ENCODE peak calls at places on chromosomes 4 and X, in five cellular contexts. F, S, L, R and G are unnamed samples.

GRCh38 chr4:61992351-61992750 is 792.2 kb downstream of the ADGRL3 start:
- DNase-seq in F (no peak), S (no peak), L (no peak), R (no peak), G (peak; percentile 5)

GRCh38 chrX:63784902-63785692 is at the start of gene ARHGEF9:
- DNase-seq in F (peak; percentile 22), S (peak; percentile 46), L (no peak), R (no peak), G (peak; percentile 79)

GRCh38 chr4:102586644-102587021 is 85.5 kb downstream of the NFKB1 start:
- DNase-seq in F (no peak), S (no peak), L (no peak), R (no peak), G (no peak)

GRCh38 chrX:38561951-38562719 is 793 bp downstream of the TSPAN7 start:
- DNase-seq in F (peak; percentile 31), S (peak; percentile 47), L (peak; percentile 41), R (peak; percentile 12), G (peak; percentile 19)

GRCh38 chr4:111678466-111678865 is 466.8 kb upstream of the FAM241A start:
- DNase-seq in F (no peak), S (no peak), L (no peak), R (peak; percentile 46), G (no peak)

GRCh38 chr4:21697583-21697982 is 251.0 kb downstream of the KCNIP4 start:
- DNase-seq in F (no peak), S (no peak), L (no peak), R (no peak), G (no peak)

GRCh38 chr4:149784018-149784417 is 31.6 kb downstream of the IQCM start:
- DNase-seq in F (no peak), S (no peak), L (no peak), R (peak; percentile 50), G (no peak)

GRCh38 chr4:181672751-181673150 is 570.5 kb upstream of the TENM3 start:
- DNase-seq in F (no peak), S (no peak), L (no peak), R (no peak), G (no peak)

GRCh38 chrX:134936542-134936941 is 54.2 kb upstream of the SMIM10 start:
- DNase-seq in F (no peak), S (no peak), L (no peak), R (no peak), G (no peak)

GRCh38 chrX:121036951-121037350 is 10.5 kb upstream of the GLUD2 start:
- DNase-seq in F (no peak), S (no peak), L (no peak), R (no peak), G (no peak)

GRCh38 chr4:160510925-160511324 is 1408.0 kb downstream of the RAPGEF2 start:
- DNase-seq in F (no peak), S (no peak), L (no peak), R (no peak), G (no peak)

GRCh38 chr4:189084671-189085070 is 856.0 kb upstream of the FRG1 start:
- DNase-seq in F (no peak), S (no peak), L (no peak), R (no peak), G (no peak)

GRCh38 chr4:82776925-82777542 is 21.6 kb downstream of the SCD5 start:
- DNase-seq in F (no peak), S (no peak), L (no peak), R (no peak), G (no peak)

GRCh38 chr4:43163101-43163792 is 270.7 kb downstream of the GRXCR1 start:
- DNase-seq in F (no peak), S (no peak), L (no peak), R (no peak), G (no peak)

GRCh38 chr4:55625835-55626234 is 10.3 kb downstream of the NMU start:
- DNase-seq in F (no peak), S (no peak), L (no peak), R (no peak), G (no peak)

GRCh38 chrX:105120460-105120859 is 100.0 kb downstream of the TEX13A start:
- DNase-seq in F (no peak), S (no peak), L (no peak), R (no peak), G (no peak)

GRCh38 chr4:37383579-37384229 is 139.2 kb downstream of the NWD2 start:
- DNase-seq in F (peak; percentile 25), S (no peak), L (no peak), R (peak; percentile 41), G (peak; percentile 33)

GRCh38 chr4:56320293-56320692 is 67.0 kb downstream of the AASDH start:
- DNase-seq in F (no peak), S (no peak), L (no peak), R (no peak), G (no peak)

GRCh38 chr4:6278801-6279197 is 9.1 kb downstream of the WFS1 start:
- DNase-seq in F (no peak), S (peak; percentile 76), L (no peak), R (no peak), G (no peak)

GRCh38 chrX:4268676-4269075 is 555.2 kb upstream of the PRKX start:
- DNase-seq in F (no peak), S (no peak), L (no peak), R (no peak), G (no peak)

GRCh38 chr4:7904942-7905341 is 34.7 kb downstream of the AFAP1 start:
- DNase-seq in F (no peak), S (no peak), L (no peak), R (peak; percentile 91), G (peak; percentile 32)

GRCh38 chr4:7906171-7906581 is 33.5 kb downstream of the AFAP1 start:
- DNase-seq in F (no peak), S (no peak), L (no peak), R (no peak), G (peak; percentile 34)

GRCh38 chr4:7904108-7904516 is 35.5 kb downstream of the AFAP1 start:
- DNase-seq in F (no peak), S (no peak), L (no peak), R (no peak), G (no peak)

GRCh38 chr4:7907142-7907541 is 32.5 kb downstream of the AFAP1 start:
- DNase-seq in F (no peak), S (no peak), L (no peak), R (no peak), G (no peak)

GRCh38 chr4:7905461-7905915 is 34.2 kb downstream of the AFAP1 start:
- DNase-seq in F (no peak), S (no peak), L (no peak), R (peak; percentile 40), G (peak; percentile 60)
- H3K27ac ChIP-seq in F (no peak overlapping the region), S (no peak overlapping the region), L (no peak overlapping the region), R (peak overlapping the region; percentile 76), G (peak overlapping the region; percentile 30)

DNA sequence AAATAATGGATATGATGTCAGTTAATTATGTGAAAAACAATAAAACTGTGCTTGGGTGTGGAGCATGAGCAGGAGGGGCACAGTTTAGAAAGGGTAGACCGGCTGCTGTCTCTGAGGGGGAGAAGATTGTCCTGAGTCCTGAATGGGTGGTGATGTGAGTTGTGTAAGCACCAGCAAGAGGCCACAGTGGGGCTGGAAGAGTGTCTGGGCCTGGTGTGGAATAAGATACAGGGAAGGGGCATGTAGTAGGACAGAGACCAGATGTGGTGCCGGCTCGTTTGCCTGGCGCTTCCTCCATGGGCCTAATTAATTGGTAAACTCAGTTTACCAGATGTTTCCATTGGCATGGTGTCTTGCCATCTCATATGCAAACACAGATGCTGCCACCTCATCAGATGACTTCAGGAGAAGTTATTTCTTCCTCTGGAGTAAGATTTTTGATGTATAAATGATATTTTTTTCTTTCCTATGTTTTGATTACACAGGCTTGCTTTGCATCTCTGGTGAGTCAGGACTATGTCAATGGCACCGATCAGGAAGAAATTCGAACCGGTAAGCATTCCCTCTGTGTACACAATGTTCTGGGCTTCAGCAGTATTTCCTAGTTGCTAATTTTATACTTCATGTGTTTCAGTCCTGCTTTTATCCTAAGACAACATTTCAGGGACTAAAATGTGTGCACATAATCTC is 5.1 kb downstream of the MED28 start:
- DNase-seq in F (no peak), S (no peak), L (no peak), R (no peak), G (no peak)
- H3K36me3 ChIP-seq in F (no peaks in the 10 kb centered on the region), S (no peaks in the 10 kb centered on the region), L (peaks cover 48% of the 10 kb centered on the region), R (peaks cover 60% of the 10 kb centered on the region), G (peaks cover 50% of the 10 kb centered on the region)

GRCh38 chr4:138399041-138399440 is 156.9 kb upstream of the SLC7A11 start:
- DNase-seq in F (no peak), S (no peak), L (no peak), R (no peak), G (no peak)

GRCh38 chr4:138400528-138400927 is 158.4 kb upstream of the SLC7A11 start:
- DNase-seq in F (no peak), S (no peak), L (no peak), R (no peak), G (no peak)

GRCh38 chr4:138392751-138393308 is 150.7 kb upstream of the SLC7A11 start:
- DNase-seq in F (no peak), S (no peak), L (no peak), R (no peak), G (no peak)

GRCh38 chr4:138401330-138401729 is 159.2 kb upstream of the SLC7A11 start:
- DNase-seq in F (peak; percentile 74), S (peak; percentile 53), L (no peak), R (no peak), G (peak; percentile 67)

GRCh38 chr4:138398297-138398696 is 156.1 kb upstream of the SLC7A11 start:
- DNase-seq in F (peak; percentile 75), S (no peak), L (no peak), R (no peak), G (no peak)
- H3K27me3 ChIP-seq in F (no peaks in the 10 kb centered on the region), S (no peaks in the 10 kb centered on the region), L (no peaks in the 10 kb centered on the region), R (no peaks in the 10 kb centered on the region), G (no peaks in the 10 kb centered on the region)

DNA sequence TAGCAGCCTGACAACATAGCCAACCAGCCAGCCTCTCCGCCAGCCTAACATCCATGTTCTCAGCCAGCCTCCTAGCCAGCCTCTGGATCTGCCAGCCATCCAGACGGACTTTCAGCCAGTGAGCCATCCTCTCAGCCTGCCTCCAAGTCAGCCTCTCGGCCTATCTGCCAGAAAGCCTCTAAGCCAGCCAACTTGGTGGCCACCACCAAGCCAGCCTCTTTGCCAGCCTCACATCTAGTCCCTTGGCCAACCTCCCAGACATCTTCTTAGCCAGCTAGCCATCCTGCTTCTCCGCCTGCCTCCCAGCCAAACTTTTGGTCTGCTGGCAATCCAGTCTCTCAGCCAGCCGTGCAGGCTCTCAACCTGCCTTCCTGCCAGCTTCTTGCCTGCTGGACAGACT is 16.4 kb upstream of the ARAP2 start:
- DNase-seq in F (no peak), S (no peak), L (no peak), R (no peak), G (no peak)
- H3K27ac ChIP-seq in F (no peak overlapping the region), S (no peak overlapping the region), L (no peak overlapping the region), R (no peak overlapping the region), G (no peak overlapping the region)

GRCh38 chr4:98421106-98421505 is 159.9 kb downstream of the RAP1GDS1 start:
- DNase-seq in F (no peak), S (no peak), L (no peak), R (no peak), G (no peak)
- H3K36me3 ChIP-seq in F (peaks cover 5% of the 10 kb centered on the region), S (no peaks in the 10 kb centered on the region), L (peaks cover 5% of the 10 kb centered on the region), R (no peaks in the 10 kb centered on the region), G (peaks cover 68% of the 10 kb centered on the region)

DNA sequence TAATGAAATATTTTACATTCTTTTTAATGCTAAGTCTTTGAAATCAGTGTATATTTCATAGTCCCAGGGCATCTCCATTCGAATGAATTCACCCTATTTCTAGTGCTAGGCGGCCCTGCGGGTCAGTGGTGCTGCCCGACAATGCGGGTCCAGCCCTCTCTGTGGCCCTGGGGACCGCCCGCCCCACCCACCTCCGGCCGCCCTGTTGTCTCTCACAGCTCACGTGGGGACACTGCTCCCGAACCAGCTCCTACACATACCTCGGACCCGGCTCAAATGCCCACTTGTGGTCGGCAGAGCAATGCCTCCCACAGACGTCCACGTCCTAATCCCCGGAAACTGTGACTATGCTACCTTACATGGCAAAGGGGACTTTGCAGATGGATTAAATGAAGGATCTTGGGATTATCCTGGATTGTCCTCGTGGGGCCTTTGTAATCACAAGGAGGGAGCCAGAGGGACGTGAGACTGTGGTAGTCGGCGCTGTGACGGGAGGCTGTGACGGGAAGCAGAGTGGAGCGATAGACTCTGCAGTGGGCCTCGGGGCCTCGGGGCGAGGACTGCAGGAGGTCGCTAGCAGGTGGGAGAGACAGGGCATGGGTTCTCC is 92.3 kb upstream of the PSAPL1 start:
- DNase-seq in F (no peak), S (no peak), L (no peak), R (no peak), G (no peak)
- H3K27me3 ChIP-seq in F (no peaks in the 10 kb centered on the region), S (no peaks in the 10 kb centered on the region), L (no peaks in the 10 kb centered on the region), R (peaks cover 14% of the 10 kb centered on the region), G (peaks cover 7% of the 10 kb centered on the region)